ENCODE peak calls at places on chromosomes 11 and 22, in eight cellular contexts. One of them, this sample, is unnamed.

GRCh38 chr11:27839226-27839913 is 139.1 kb upstream of the BDNF start:
- DNase-seq in HEK293T: no peak
- DNase-seq in skeletal muscle cell: no peak
- DNase-seq in germinal center: peak
- DNase-seq in Calu3: no peak
- DNase-seq in chondrocyte: no peak
- DNase-seq in GM10248: no peak
- DNase-seq in activated naive CD8-positive, alpha-beta T cell treated with anti-CD3 and anti-CD28 coated beads, Interleukin-2, amount 50 U/mL, for 24 hours: no peak
- DNase-seq in this sample: peak

GRCh38 chr11:45994421-45995341 is 72.2 kb downstream of the LARGE2 start:
- DNase-seq in HEK293T: no peak
- DNase-seq in skeletal muscle cell: peak
- DNase-seq in germinal center: no peak
- DNase-seq in Calu3: no peak
- DNase-seq in chondrocyte: no peak
- DNase-seq in GM10248: no peak
- DNase-seq in activated naive CD8-positive, alpha-beta T cell treated with anti-CD3 and anti-CD28 coated beads, Interleukin-2, amount 50 U/mL, for 24 hours: no peak
- DNase-seq in this sample: peak

GRCh38 chr11:84471501-84471900 is 1155.6 kb downstream of the DLG2 start:
- DNase-seq in HEK293T: no peak
- DNase-seq in skeletal muscle cell: no peak
- DNase-seq in germinal center: no peak
- DNase-seq in Calu3: no peak
- DNase-seq in chondrocyte: no peak
- DNase-seq in GM10248: no peak
- DNase-seq in activated naive CD8-positive, alpha-beta T cell treated with anti-CD3 and anti-CD28 coated beads, Interleukin-2, amount 50 U/mL, for 24 hours: no peak
- DNase-seq in this sample: no peak

GRCh38 chr22:40400173-40400572 is 29.8 kb downstream of the SGSM3 start:
- DNase-seq in HEK293T: no peak
- DNase-seq in skeletal muscle cell: no peak
- DNase-seq in germinal center: peak
- DNase-seq in Calu3: no peak
- DNase-seq in chondrocyte: no peak
- DNase-seq in GM10248: peak
- DNase-seq in activated naive CD8-positive, alpha-beta T cell treated with anti-CD3 and anti-CD28 coated beads, Interleukin-2, amount 50 U/mL, for 24 hours: peak
- DNase-seq in this sample: no peak

GRCh38 chr11:65849366-65849765 is 8.6 kb downstream of the CFL1 start:
- DNase-seq in HEK293T: no peak
- DNase-seq in skeletal muscle cell: no peak
- DNase-seq in germinal center: no peak
- DNase-seq in Calu3: no peak
- DNase-seq in chondrocyte: no peak
- DNase-seq in GM10248: no peak
- DNase-seq in activated naive CD8-positive, alpha-beta T cell treated with anti-CD3 and anti-CD28 coated beads, Interleukin-2, amount 50 U/mL, for 24 hours: no peak
- DNase-seq in this sample: no peak

GRCh38 chr11:125941241-125941605 is 4.6 kb upstream of the VSIG10L2 start:
- DNase-seq in HEK293T: no peak
- DNase-seq in skeletal muscle cell: no peak
- DNase-seq in germinal center: no peak
- DNase-seq in Calu3: no peak
- DNase-seq in chondrocyte: no peak
- DNase-seq in GM10248: no peak
- DNase-seq in activated naive CD8-positive, alpha-beta T cell treated with anti-CD3 and anti-CD28 coated beads, Interleukin-2, amount 50 U/mL, for 24 hours: no peak
- DNase-seq in this sample: no peak

GRCh38 chr11:10387209-10388083 is 67.6 kb upstream of the AMPD3 start:
- DNase-seq in HEK293T: no peak
- DNase-seq in skeletal muscle cell: peak
- DNase-seq in germinal center: no peak
- DNase-seq in Calu3: no peak
- DNase-seq in chondrocyte: no peak
- DNase-seq in GM10248: no peak
- DNase-seq in activated naive CD8-positive, alpha-beta T cell treated with anti-CD3 and anti-CD28 coated beads, Interleukin-2, amount 50 U/mL, for 24 hours: no peak
- DNase-seq in this sample: peak

GRCh38 chr11:9462172-9462799 is 1.5 kb downstream of the ZNF143 start:
- DNase-seq in HEK293T: no peak
- DNase-seq in skeletal muscle cell: no peak
- DNase-seq in germinal center: no peak
- DNase-seq in Calu3: no peak
- DNase-seq in chondrocyte: no peak
- DNase-seq in GM10248: no peak
- DNase-seq in activated naive CD8-positive, alpha-beta T cell treated with anti-CD3 and anti-CD28 coated beads, Interleukin-2, amount 50 U/mL, for 24 hours: no peak
- DNase-seq in this sample: peak

GRCh38 chr11:12998336-12998735 is 10.8 kb upstream of the RASSF10 start:
- DNase-seq in HEK293T: no peak
- DNase-seq in skeletal muscle cell: no peak
- DNase-seq in germinal center: no peak
- DNase-seq in Calu3: no peak
- DNase-seq in chondrocyte: no peak
- DNase-seq in GM10248: no peak
- DNase-seq in activated naive CD8-positive, alpha-beta T cell treated with anti-CD3 and anti-CD28 coated beads, Interleukin-2, amount 50 U/mL, for 24 hours: no peak
- DNase-seq in this sample: no peak

GRCh38 chr11:71485466-71485865 is 32.5 kb downstream of the NADSYN1 start:
- DNase-seq in HEK293T: no peak
- DNase-seq in skeletal muscle cell: no peak
- DNase-seq in germinal center: no peak
- DNase-seq in Calu3: no peak
- DNase-seq in chondrocyte: peak
- DNase-seq in GM10248: no peak
- DNase-seq in activated naive CD8-positive, alpha-beta T cell treated with anti-CD3 and anti-CD28 coated beads, Interleukin-2, amount 50 U/mL, for 24 hours: no peak
- DNase-seq in this sample: no peak

GRCh38 chr11:117823941-117824420 is 563 bp downstream of the FXYD2 start:
- DNase-seq in HEK293T: no peak
- DNase-seq in skeletal muscle cell: no peak
- DNase-seq in germinal center: no peak
- DNase-seq in Calu3: no peak
- DNase-seq in chondrocyte: peak
- DNase-seq in GM10248: no peak
- DNase-seq in activated naive CD8-positive, alpha-beta T cell treated with anti-CD3 and anti-CD28 coated beads, Interleukin-2, amount 50 U/mL, for 24 hours: no peak
- DNase-seq in this sample: peak

GRCh38 chr11:10379022-10379421 is 74.1 kb downstream of the ADM start:
- DNase-seq in HEK293T: no peak
- DNase-seq in skeletal muscle cell: no peak
- DNase-seq in germinal center: no peak
- DNase-seq in Calu3: no peak
- DNase-seq in chondrocyte: no peak
- DNase-seq in GM10248: no peak
- DNase-seq in activated naive CD8-positive, alpha-beta T cell treated with anti-CD3 and anti-CD28 coated beads, Interleukin-2, amount 50 U/mL, for 24 hours: no peak
- DNase-seq in this sample: peak

GRCh38 chr22:17191163-17191562 is 28.1 kb downstream of the ADA2 start:
- DNase-seq in HEK293T: no peak
- DNase-seq in skeletal muscle cell: no peak
- DNase-seq in germinal center: no peak
- DNase-seq in Calu3: no peak
- DNase-seq in chondrocyte: no peak
- DNase-seq in GM10248: no peak
- DNase-seq in activated naive CD8-positive, alpha-beta T cell treated with anti-CD3 and anti-CD28 coated beads, Interleukin-2, amount 50 U/mL, for 24 hours: no peak
- DNase-seq in this sample: no peak

GRCh38 chr22:28718044-28718443 is 23.6 kb downstream of the CHEK2 start:
- DNase-seq in HEK293T: no peak
- DNase-seq in skeletal muscle cell: no peak
- DNase-seq in germinal center: no peak
- DNase-seq in Calu3: no peak
- DNase-seq in chondrocyte: no peak
- DNase-seq in GM10248: no peak
- DNase-seq in activated naive CD8-positive, alpha-beta T cell treated with anti-CD3 and anti-CD28 coated beads, Interleukin-2, amount 50 U/mL, for 24 hours: no peak
- DNase-seq in this sample: no peak